ENCODE peak calls at places on chromosomes 1 and 21, in six cellular contexts. One of them, this sample, is unnamed.

GRCh38 chr1:92051948-92052347 is 22.2 kb downstream of the EPHX4 start:
- DNase-seq in Daoy: no peak
- DNase-seq in brain microvascular endothelial cell: no peak
- DNase-seq in NCI-H524: no peak
- DNase-seq in GM23338: no peak
- DNase-seq in NCI-H1436: no peak
- DNase-seq in this sample: no peak

GRCh38 chr21:44773291-44773932 is 28.2 kb downstream of the UBE2G2 start:
- DNase-seq in NCI-H524: no peak
- DNase-seq in brain microvascular endothelial cell: no peak
- DNase-seq in NCI-H1436: peak
- DNase-seq in GM23338: no peak
- DNase-seq in Daoy: peak
- DNase-seq in this sample: no peak

GRCh38 chr1:228368801-228369607 is 37.6 kb downstream of the TRIM11 start:
- DNase-seq in Daoy: no peak
- DNase-seq in brain microvascular endothelial cell: no peak
- DNase-seq in GM23338: no peak
- DNase-seq in NCI-H1436: no peak
- DNase-seq in NCI-H524: no peak
- DNase-seq in this sample: peak

GRCh38 chr1:230684146-230684545 is 29.8 kb downstream of the AGT start:
- DNase-seq in GM23338: no peak
- DNase-seq in NCI-H1436: no peak
- DNase-seq in brain microvascular endothelial cell: no peak
- DNase-seq in Daoy: no peak
- DNase-seq in NCI-H524: no peak
- DNase-seq in this sample: no peak

GRCh38 chr1:183139281-183139942 is 46.7 kb upstream of the LAMC2 start:
- DNase-seq in Daoy: peak
- DNase-seq in NCI-H1436: no peak
- DNase-seq in NCI-H524: no peak
- DNase-seq in brain microvascular endothelial cell: no peak
- DNase-seq in GM23338: no peak
- DNase-seq in this sample: no peak

GRCh38 chr1:93750946-93751345 is 69.3 kb upstream of the BCAR3 start:
- DNase-seq in NCI-H524: no peak
- DNase-seq in Daoy: peak
- DNase-seq in NCI-H1436: no peak
- DNase-seq in brain microvascular endothelial cell: no peak
- DNase-seq in GM23338: no peak
- DNase-seq in this sample: no peak

GRCh38 chr1:50419907-50420248 is 3.4 kb downstream of the DMRTA2 start:
- DNase-seq in Daoy: no peak
- DNase-seq in NCI-H1436: no peak
- DNase-seq in NCI-H524: no peak
- DNase-seq in brain microvascular endothelial cell: no peak
- DNase-seq in GM23338: no peak
- DNase-seq in this sample: no peak

GRCh38 chr1:103461171-103462105 is 64.1 kb upstream of the RNPC3 start:
- DNase-seq in NCI-H1436: no peak
- DNase-seq in Daoy: no peak
- DNase-seq in GM23338: peak
- DNase-seq in brain microvascular endothelial cell: no peak
- DNase-seq in NCI-H524: peak
- DNase-seq in this sample: peak

GRCh38 chr21:34367320-34367935 is 3.6 kb downstream of the KCNE2 start:
- DNase-seq in GM23338: peak
- DNase-seq in NCI-H524: peak
- DNase-seq in NCI-H1436: peak
- DNase-seq in brain microvascular endothelial cell: peak
- DNase-seq in Daoy: peak
- DNase-seq in this sample: peak

GRCh38 chr1:97108200-97108599 is 386.6 kb downstream of the PTBP2 start:
- DNase-seq in Daoy: peak
- DNase-seq in brain microvascular endothelial cell: no peak
- DNase-seq in GM23338: no peak
- DNase-seq in NCI-H1436: no peak
- DNase-seq in NCI-H524: no peak
- DNase-seq in this sample: no peak

GRCh38 chr1:99445486-99445885 is 181.2 kb downstream of the PLPPR4 start:
- DNase-seq in GM23338: no peak
- DNase-seq in NCI-H524: no peak
- DNase-seq in NCI-H1436: no peak
- DNase-seq in Daoy: no peak
- DNase-seq in brain microvascular endothelial cell: no peak
- DNase-seq in this sample: no peak

GRCh38 chr1:3456964-3457909 is 2.8 kb downstream of the ARHGEF16 start:
- DNase-seq in brain microvascular endothelial cell: no peak
- DNase-seq in NCI-H524: no peak
- DNase-seq in GM23338: no peak
- DNase-seq in NCI-H1436: no peak
- DNase-seq in Daoy: no peak
- DNase-seq in this sample: no peak

GRCh38 chr1:210584439-210585113 is 255.9 kb downstream of the HHAT start:
- DNase-seq in NCI-H1436: peak
- DNase-seq in Daoy: peak
- DNase-seq in brain microvascular endothelial cell: peak
- DNase-seq in GM23338: peak
- DNase-seq in NCI-H524: peak
- DNase-seq in this sample: peak

GRCh38 chr1:68111804-68112436 is 61.5 kb upstream of the DIRAS3 start:
- DNase-seq in GM23338: peak
- DNase-seq in NCI-H1436: peak
- DNase-seq in Daoy: peak
- DNase-seq in NCI-H524: peak
- DNase-seq in brain microvascular endothelial cell: peak
- DNase-seq in this sample: peak

GRCh38 chr21:34185051-34185750 is 111.8 kb downstream of the MRPS6 start:
- DNase-seq in NCI-H1436: no peak
- DNase-seq in GM23338: no peak
- DNase-seq in brain microvascular endothelial cell: no peak
- DNase-seq in NCI-H524: peak
- DNase-seq in Daoy: no peak
- DNase-seq in this sample: no peak

GRCh38 chr1:232164078-232164963 is 465.6 kb downstream of the SIPA1L2 start:
- DNase-seq in NCI-H1436: no peak
- DNase-seq in GM23338: no peak
- DNase-seq in brain microvascular endothelial cell: no peak
- DNase-seq in NCI-H524: no peak
- DNase-seq in Daoy: no peak
- DNase-seq in this sample: no peak

GRCh38 chr1:11802616-11802972 is 3.2 kb downstream of the MTHFR start:
- DNase-seq in brain microvascular endothelial cell: no peak
- DNase-seq in Daoy: no peak
- DNase-seq in NCI-H1436: no peak
- DNase-seq in GM23338: peak
- DNase-seq in NCI-H524: no peak
- DNase-seq in this sample: peak

GRCh38 chr1:67294836-67295622 is 12.6 kb upstream of the IL12RB2 start:
- DNase-seq in brain microvascular endothelial cell: no peak
- DNase-seq in NCI-H1436: no peak
- DNase-seq in Daoy: no peak
- DNase-seq in GM23338: no peak
- DNase-seq in NCI-H524: no peak
- DNase-seq in this sample: no peak

GRCh38 chr1:46415514-46415913 is 21.4 kb downstream of the FAAH start:
- DNase-seq in NCI-H524: no peak
- DNase-seq in brain microvascular endothelial cell: no peak
- DNase-seq in NCI-H1436: no peak
- DNase-seq in Daoy: no peak
- DNase-seq in GM23338: no peak
- DNase-seq in this sample: no peak

GRCh38 chr1:111538343-111539035 is 35.1 kb upstream of the ADORA3 start:
- DNase-seq in GM23338: no peak
- DNase-seq in brain microvascular endothelial cell: peak
- DNase-seq in NCI-H1436: no peak
- DNase-seq in NCI-H524: no peak
- DNase-seq in Daoy: peak
- DNase-seq in this sample: no peak

GRCh38 chr1:45444609-45445131 is 46.3 kb downstream of the TESK2 start:
- DNase-seq in NCI-H1436: no peak
- DNase-seq in Daoy: no peak
- DNase-seq in GM23338: no peak
- DNase-seq in NCI-H524: no peak
- DNase-seq in brain microvascular endothelial cell: no peak
- DNase-seq in this sample: no peak

GRCh38 chr1:205452364-205452763 is 3.5 kb downstream of the BLACAT1 start:
- DNase-seq in NCI-H1436: no peak
- DNase-seq in GM23338: no peak
- DNase-seq in brain microvascular endothelial cell: no peak
- DNase-seq in Daoy: no peak
- DNase-seq in NCI-H524: no peak
- DNase-seq in this sample: no peak

GRCh38 chr1:29831500-29832117 is 595.3 kb downstream of the PTPRU start:
- DNase-seq in brain microvascular endothelial cell: no peak
- DNase-seq in Daoy: no peak
- DNase-seq in NCI-H1436: no peak
- DNase-seq in GM23338: no peak
- DNase-seq in NCI-H524: peak
- DNase-seq in this sample: no peak

GRCh38 chr1:118842462-118843201 is 145.5 kb downstream of the TBX15 start:
- DNase-seq in brain microvascular endothelial cell: no peak
- DNase-seq in GM23338: no peak
- DNase-seq in Daoy: peak
- DNase-seq in NCI-H524: peak
- DNase-seq in NCI-H1436: no peak
- DNase-seq in this sample: peak

GRCh38 chr1:158952416-158952815 is 21.1 kb downstream of the PYHIN1 start:
- DNase-seq in brain microvascular endothelial cell: no peak
- DNase-seq in Daoy: no peak
- DNase-seq in GM23338: no peak
- DNase-seq in NCI-H524: no peak
- DNase-seq in NCI-H1436: no peak
- DNase-seq in this sample: no peak

GRCh38 chr1:37839676-37840075 is 19.7 kb downstream of the MTF1 start:
- DNase-seq in GM23338: no peak
- DNase-seq in Daoy: no peak
- DNase-seq in NCI-H524: no peak
- DNase-seq in NCI-H1436: no peak
- DNase-seq in brain microvascular endothelial cell: no peak
- DNase-seq in this sample: no peak

GRCh38 chr1:3923378-3924185 is 23.5 kb upstream of the C1orf174 start:
- DNase-seq in GM23338: no peak
- DNase-seq in NCI-H524: peak
- DNase-seq in Daoy: no peak
- DNase-seq in brain microvascular endothelial cell: no peak
- DNase-seq in NCI-H1436: no peak
- DNase-seq in this sample: no peak

GRCh38 chr1:84152649-84153056 is 8.6 kb downstream of the PRKACB start:
- DNase-seq in Daoy: no peak
- DNase-seq in brain microvascular endothelial cell: no peak
- DNase-seq in GM23338: no peak
- DNase-seq in NCI-H524: no peak
- DNase-seq in NCI-H1436: no peak
- DNase-seq in this sample: no peak

GRCh38 chr1:216178266-216178665 is 245.0 kb downstream of the USH2A start:
- DNase-seq in Daoy: no peak
- DNase-seq in NCI-H1436: no peak
- DNase-seq in NCI-H524: no peak
- DNase-seq in GM23338: no peak
- DNase-seq in brain microvascular endothelial cell: no peak
- DNase-seq in this sample: no peak

GRCh38 chr1:172670316-172670715 is 11.4 kb downstream of the FASLG start:
- DNase-seq in brain microvascular endothelial cell: no peak
- DNase-seq in GM23338: no peak
- DNase-seq in Daoy: no peak
- DNase-seq in NCI-H524: no peak
- DNase-seq in NCI-H1436: no peak
- DNase-seq in this sample: no peak

GRCh38 chr1:237864338-237865244 is 26.1 kb downstream of the ZP4 start:
- DNase-seq in brain microvascular endothelial cell: peak
- DNase-seq in NCI-H524: peak
- DNase-seq in NCI-H1436: peak
- DNase-seq in GM23338: peak
- DNase-seq in Daoy: peak
- DNase-seq in this sample: peak

GRCh38 chr1:2314297-2314802 is 77.0 kb downstream of the MORN1 start:
- DNase-seq in GM23338: peak
- DNase-seq in NCI-H1436: no peak
- DNase-seq in brain microvascular endothelial cell: no peak
- DNase-seq in Daoy: peak
- DNase-seq in NCI-H524: peak
- DNase-seq in this sample: peak

GRCh38 chr1:218459878-218460277 is 114.7 kb downstream of the TGFB2 start:
- DNase-seq in NCI-H524: no peak
- DNase-seq in brain microvascular endothelial cell: peak
- DNase-seq in GM23338: peak
- DNase-seq in NCI-H1436: no peak
- DNase-seq in Daoy: peak
- DNase-seq in this sample: peak

GRCh38 chr1:38231941-38232340 is 185.3 kb upstream of the POU3F1 start:
- DNase-seq in GM23338: no peak
- DNase-seq in Daoy: no peak
- DNase-seq in NCI-H1436: no peak
- DNase-seq in brain microvascular endothelial cell: no peak
- DNase-seq in NCI-H524: no peak
- DNase-seq in this sample: no peak

GRCh38 chr1:166903232-166903631 is 27.2 kb upstream of the TADA1 start:
- DNase-seq in NCI-H524: no peak
- DNase-seq in GM23338: no peak
- DNase-seq in Daoy: no peak
- DNase-seq in brain microvascular endothelial cell: no peak
- DNase-seq in NCI-H1436: no peak
- DNase-seq in this sample: no peak

GRCh38 chr21:34702341-34702807 is 33.6 kb downstream of the CLIC6 start:
- DNase-seq in NCI-H1436: no peak
- DNase-seq in NCI-H524: no peak
- DNase-seq in brain microvascular endothelial cell: peak
- DNase-seq in GM23338: no peak
- DNase-seq in Daoy: peak
- DNase-seq in this sample: no peak